ENCODE peak calls at places on chromosomes 6 and 20, in ten cellular contexts. A, Q, X, E, T, V, M, D, C and Z are unnamed samples.

GRCh38 chr6:107187630-107188029 is 72.3 kb upstream of the BEND3 start:
- DNase-seq in Q (no peak), A (no peak), X (no peak), E (no peak), T (no peak), D (no peak), C (no peak), V (no peak), M (no peak), Z (no peak)

GRCh38 chr20:1830240-1830639 is 65.0 kb upstream of the SIRPA start:
- DNase-seq in M (peak), D (no peak), A (no peak), E (peak), C (peak), V (no peak), T (no peak), X (no peak), Q (no peak), Z (peak)

GRCh38 chr6:160513836-160514235 is 150.2 kb downstream of the LPA start:
- DNase-seq in C (no peak), X (no peak), M (no peak), V (peak), A (no peak), E (no peak), T (no peak), Q (no peak), D (no peak), Z (no peak)

GRCh38 chr6:155524249-155524651 is 68.6 kb upstream of the NOX3 start:
- DNase-seq in C (no peak), A (no peak), D (no peak), T (no peak), M (no peak), V (no peak), Q (no peak), E (peak), X (no peak), Z (no peak)

GRCh38 chr20:421685-422250 is 13.7 kb downstream of the RBCK1 start:
- DNase-seq in Q (no peak), E (no peak), C (no peak), T (no peak), D (no peak), M (no peak), A (no peak), V (no peak), X (no peak), Z (no peak)

GRCh38 chr20:24134284-24134683 is 145.7 kb upstream of the GGTLC1 start:
- DNase-seq in E (no peak), C (no peak), X (no peak), T (no peak), M (no peak), A (no peak), Q (no peak), V (peak), D (no peak), Z (no peak)

GRCh38 chr20:49420811-49421295 is 61.6 kb downstream of the KCNB1 start:
- DNase-seq in X (no peak), V (no peak), M (no peak), D (no peak), T (no peak), C (no peak), A (no peak), E (no peak), Q (no peak), Z (no peak)

GRCh38 chr6:152127429-152128165 is 320.1 kb downstream of the ESR1 start:
- DNase-seq in C (no peak), Q (no peak), X (no peak), V (no peak), E (no peak), D (no peak), A (no peak), T (no peak), M (no peak), Z (no peak)

GRCh38 chr6:158654498-158654897 is 4.6 kb downstream of the SYTL3 start:
- DNase-seq in Q (no peak), E (peak), X (peak), C (peak), V (no peak), M (no peak), D (no peak), A (no peak), T (no peak), Z (peak)

GRCh38 chr6:155022726-155023125 is 27.6 kb downstream of the TIAM2 start:
- DNase-seq in M (no peak), C (no peak), D (no peak), T (no peak), V (no peak), E (no peak), Q (no peak), A (no peak), X (no peak), Z (no peak)

GRCh38 chr6:108767418-108768175 is 80.6 kb upstream of the ARMC2 start:
- DNase-seq in A (no peak), T (no peak), C (no peak), Q (no peak), V (no peak), E (no peak), X (no peak), M (no peak), D (no peak), Z (no peak)